ENCODE peak calls at places on chromosomes 11 and 22, in ten cellular contexts. E, V, H, D, P, G, T, A, J and I are unnamed samples.

GRCh38 chr11:66987158-66987620 is 12.1 kb downstream of the C11orf86 start:
- DNase-seq in P (no peak), G (no peak), E (no peak), V (no peak), A (no peak), T (no peak), D (no peak), H (no peak), J (no peak), I (no peak)

GRCh38 chr11:250740-251299 is 14.0 kb downstream of the PSMD13 start:
- DNase-seq in V (no peak), D (peak), H (peak), E (peak), J (peak), P (no peak), G (peak), A (peak), T (peak), I (peak)

GRCh38 chr22:32661737-32662586 is 139.5 kb upstream of the TIMP3 start:
- DNase-seq in G (no peak), H (no peak), T (no peak), A (no peak), D (no peak), J (no peak), E (no peak), V (no peak), P (no peak), I (no peak)

GRCh38 chr11:109026891-109027489 is 362.1 kb downstream of the DDX10 start:
- DNase-seq in V (no peak), T (no peak), G (no peak), A (no peak), J (no peak), H (no peak), D (no peak), E (no peak), P (no peak), I (no peak)

GRCh38 chr22:47107431-47107830 is 345.0 kb downstream of the TBC1D22A start:
- DNase-seq in G (no peak), A (no peak), J (no peak), H (no peak), E (no peak), V (no peak), P (no peak), T (no peak), D (no peak), I (no peak)

GRCh38 chr11:62536301-62536957 is 10.2 kb downstream of the AHNAK start:
- DNase-seq in D (no peak), G (no peak), V (no peak), A (no peak), E (no peak), P (no peak), H (peak), J (no peak), T (no peak), I (no peak)

GRCh38 chr11:60251485-60252207 is 8.7 kb upstream of the MS4A4E start:
- DNase-seq in V (no peak), J (no peak), E (no peak), H (no peak), G (no peak), P (no peak), T (no peak), D (no peak), A (no peak), I (no peak)

GRCh38 chr11:2223153-2223794 is 47.1 kb downstream of the ASCL2 start:
- DNase-seq in E (no peak), G (no peak), D (no peak), V (no peak), A (no peak), H (no peak), J (no peak), T (no peak), P (no peak), I (no peak)

GRCh38 chr22:30445438-30445936 is 19.9 kb downstream of the MTFP1 start:
- DNase-seq in A (no peak), T (no peak), D (no peak), E (no peak), V (no peak), G (no peak), P (no peak), J (no peak), H (no peak), I (no peak)

GRCh38 chr11:16226245-16226644 is 130.1 kb downstream of the SOX6 start:
- DNase-seq in J (no peak), T (no peak), E (no peak), D (no peak), G (peak), A (peak), V (no peak), P (no peak), H (peak), I (peak)

GRCh38 chr22:45468872-45469572 is 33.7 kb upstream of the FBLN1 start:
- DNase-seq in T (no peak), A (no peak), G (no peak), E (no peak), J (no peak), H (no peak), P (no peak), D (no peak), V (no peak), I (no peak)

GRCh38 chr11:118379497-118379896 is 20.1 kb downstream of the UBE4A start:
- DNase-seq in V (no peak), D (no peak), P (no peak), A (no peak), E (no peak), H (no peak), G (no peak), J (no peak), T (no peak), I (peak)

GRCh38 chr11:118650366-118650765 is 29.1 kb downstream of the TREH start:
- DNase-seq in G (no peak), D (no peak), A (no peak), V (no peak), J (no peak), H (no peak), T (no peak), E (no peak), P (no peak), I (no peak)